ENCODE peak calls at places on chromosome 7, in seven cellular contexts. One of them, this sample, is unnamed.

GRCh38 chr7:75624134-75624832 is 114.5 kb downstream of the HIP1 start:
- DNase-seq in GM12878: no peak
- DNase-seq in SK-N-SH: no peak
- DNase-seq in K562: peak; percentile 61
- DNase-seq in HCT116: no peak
- DNase-seq in H1: no peak
- DNase-seq in HepG2: no peak
- DNase-seq in this sample: no peak

GRCh38 chr7:12094365-12094921 is 116.7 kb upstream of the TMEM106B start:
- DNase-seq in SK-N-SH: no peak
- DNase-seq in GM12878: no peak
- DNase-seq in HepG2: no peak
- DNase-seq in K562: no peak
- DNase-seq in H1: peak; percentile 62
- DNase-seq in HCT116: no peak
- DNase-seq in this sample: no peak

GRCh38 chr7:121610243-121610642 is 214.1 kb upstream of the FAM3C start:
- DNase-seq in GM12878: no peak
- DNase-seq in HCT116: no peak
- DNase-seq in HepG2: no peak
- DNase-seq in SK-N-SH: no peak
- DNase-seq in K562: no peak
- DNase-seq in H1: no peak
- DNase-seq in this sample: no peak

GRCh38 chr7:69825031-69825681 is 226.9 kb downstream of the AUTS2 start:
- DNase-seq in GM12878: no peak
- DNase-seq in HepG2: no peak
- DNase-seq in K562: no peak
- DNase-seq in SK-N-SH: peak; percentile 70
- DNase-seq in HCT116: no peak
- DNase-seq in H1: no peak
- DNase-seq in this sample: no peak

GRCh38 chr7:158646766-158647474 is 57.7 kb downstream of the NCAPG2 start:
- DNase-seq in HepG2: peak; percentile 39
- DNase-seq in GM12878: no peak
- DNase-seq in HCT116: no peak
- DNase-seq in H1: peak; percentile 77
- DNase-seq in K562: peak; percentile 44
- DNase-seq in SK-N-SH: peak; percentile 58
- DNase-seq in this sample: peak; percentile 12

GRCh38 chr7:149023662-149024061 is 4.6 kb downstream of the PDIA4 start:
- DNase-seq in HCT116: no peak
- DNase-seq in GM12878: no peak
- DNase-seq in SK-N-SH: no peak
- DNase-seq in K562: no peak
- DNase-seq in H1: no peak
- DNase-seq in HepG2: no peak
- DNase-seq in this sample: no peak

GRCh38 chr7:1369856-1370657 is 89.2 kb downstream of the MICALL2 start:
- DNase-seq in HCT116: no peak
- DNase-seq in HepG2: no peak
- DNase-seq in GM12878: no peak
- DNase-seq in K562: no peak
- DNase-seq in SK-N-SH: peak; percentile 37
- DNase-seq in H1: peak; percentile 64
- DNase-seq in this sample: no peak

GRCh38 chr7:80924090-80924489 is 5.2 kb upstream of the SEMA3C start:
- DNase-seq in HepG2: no peak
- DNase-seq in K562: no peak
- DNase-seq in HCT116: no peak
- DNase-seq in H1: no peak
- DNase-seq in GM12878: no peak
- DNase-seq in SK-N-SH: no peak
- DNase-seq in this sample: no peak

GRCh38 chr7:159030490-159031134 is 114.1 kb downstream of the VIPR2 start:
- DNase-seq in SK-N-SH: peak; percentile 97
- DNase-seq in H1: peak; percentile 87
- DNase-seq in GM12878: no peak
- DNase-seq in HepG2: peak; percentile 46
- DNase-seq in K562: peak; percentile 92
- DNase-seq in HCT116: peak; percentile 27
- DNase-seq in this sample: no peak

GRCh38 chr7:25622716-25623115 is 394.4 kb upstream of the NPVF start:
- DNase-seq in H1: no peak
- DNase-seq in K562: no peak
- DNase-seq in SK-N-SH: no peak
- DNase-seq in HepG2: no peak
- DNase-seq in HCT116: no peak
- DNase-seq in GM12878: no peak
- DNase-seq in this sample: no peak

GRCh38 chr7:83271212-83272099 is 108.8 kb upstream of the PCLO start:
- DNase-seq in HepG2: peak; percentile 1
- DNase-seq in HCT116: peak; percentile 26
- DNase-seq in GM12878: no peak
- DNase-seq in H1: no peak
- DNase-seq in K562: no peak
- DNase-seq in SK-N-SH: peak; percentile 40
- DNase-seq in this sample: peak; percentile 17

GRCh38 chr7:77409005-77409738 is 7.0 kb downstream of the GSAP start:
- DNase-seq in SK-N-SH: no peak
- DNase-seq in HepG2: peak; percentile 95
- DNase-seq in K562: no peak
- DNase-seq in HCT116: no peak
- DNase-seq in H1: no peak
- DNase-seq in GM12878: no peak
- DNase-seq in this sample: peak; percentile 48

GRCh38 chr7:85521108-85521694 is 334.3 kb upstream of the SEMA3D start:
- DNase-seq in HCT116: no peak
- DNase-seq in HepG2: no peak
- DNase-seq in GM12878: no peak
- DNase-seq in K562: no peak
- DNase-seq in H1: no peak
- DNase-seq in SK-N-SH: no peak
- DNase-seq in this sample: no peak

GRCh38 chr7:29196191-29196590 is 1.6 kb downstream of the CHN2 start:
- DNase-seq in HepG2: no peak
- DNase-seq in SK-N-SH: no peak
- DNase-seq in K562: no peak
- DNase-seq in H1: no peak
- DNase-seq in HCT116: no peak
- DNase-seq in GM12878: no peak
- DNase-seq in this sample: no peak

GRCh38 chr7:90723866-90724265 is 127.7 kb downstream of the CDK14 start:
- DNase-seq in SK-N-SH: no peak
- DNase-seq in K562: no peak
- DNase-seq in HepG2: no peak
- DNase-seq in H1: no peak
- DNase-seq in GM12878: no peak
- DNase-seq in HCT116: no peak
- DNase-seq in this sample: no peak

GRCh38 chr7:20787658-20788057 is 972 bp upstream of the SP8 start:
- DNase-seq in HepG2: no peak
- DNase-seq in H1: no peak
- DNase-seq in SK-N-SH: no peak
- DNase-seq in K562: no peak
- DNase-seq in GM12878: no peak
- DNase-seq in HCT116: no peak
- DNase-seq in this sample: no peak

GRCh38 chr7:2253525-2254244 is 11.7 kb downstream of the NUDT1 start:
- DNase-seq in HepG2: no peak
- DNase-seq in HCT116: no peak
- DNase-seq in H1: no peak
- DNase-seq in GM12878: no peak
- DNase-seq in K562: no peak
- DNase-seq in SK-N-SH: peak; percentile 41
- DNase-seq in this sample: no peak

GRCh38 chr7:156577645-156578577 is 62.7 kb upstream of the RNF32 start:
- DNase-seq in GM12878: no peak
- DNase-seq in HepG2: no peak
- DNase-seq in H1: no peak
- DNase-seq in HCT116: no peak
- DNase-seq in K562: no peak
- DNase-seq in SK-N-SH: no peak
- DNase-seq in this sample: no peak

GRCh38 chr7:117264716-117265115 is 58.1 kb downstream of the WNT2 start:
- DNase-seq in K562: no peak
- DNase-seq in SK-N-SH: no peak
- DNase-seq in GM12878: no peak
- DNase-seq in H1: no peak
- DNase-seq in HCT116: no peak
- DNase-seq in HepG2: no peak
- DNase-seq in this sample: no peak

GRCh38 chr7:34069676-34070075 is 164.3 kb downstream of the BMPER start:
- DNase-seq in K562: no peak
- DNase-seq in H1: no peak
- DNase-seq in GM12878: no peak
- DNase-seq in HepG2: peak; percentile 43
- DNase-seq in SK-N-SH: no peak
- DNase-seq in HCT116: no peak
- DNase-seq in this sample: no peak

GRCh38 chr7:112505495-112505894 is 24.7 kb downstream of the LSMEM1 start:
- DNase-seq in HepG2: peak; percentile 24
- DNase-seq in H1: no peak
- DNase-seq in HCT116: no peak
- DNase-seq in GM12878: no peak
- DNase-seq in SK-N-SH: no peak
- DNase-seq in K562: peak; percentile 57
- DNase-seq in this sample: no peak

GRCh38 chr7:30225863-30226361 is 58.5 kb upstream of the ZNRF2 start:
- DNase-seq in SK-N-SH: peak; percentile 32
- DNase-seq in H1: no peak
- DNase-seq in K562: no peak
- DNase-seq in GM12878: peak; percentile 79
- DNase-seq in HCT116: peak; percentile 31
- DNase-seq in HepG2: no peak
- DNase-seq in this sample: no peak

GRCh38 chr7:30238721-30239441 is 45.5 kb upstream of the ZNRF2 start:
- DNase-seq in HCT116: no peak
- DNase-seq in SK-N-SH: no peak
- DNase-seq in K562: no peak
- DNase-seq in HepG2: peak; percentile 91
- DNase-seq in H1: no peak
- DNase-seq in GM12878: peak; percentile 75
- DNase-seq in this sample: no peak

GRCh38 chr7:20304366-20304765 is 26.3 kb upstream of the ITGB8 start:
- DNase-seq in SK-N-SH: no peak
- DNase-seq in K562: no peak
- DNase-seq in HCT116: no peak
- DNase-seq in HepG2: peak; percentile 68
- DNase-seq in GM12878: no peak
- DNase-seq in H1: no peak
- DNase-seq in this sample: no peak

GRCh38 chr7:27117687-27118491 is 12.7 kb downstream of the HOXA4 start:
- DNase-seq in SK-N-SH: no peak
- DNase-seq in K562: no peak
- DNase-seq in H1: peak; percentile 50
- DNase-seq in HepG2: no peak
- DNase-seq in HCT116: no peak
- DNase-seq in GM12878: no peak
- DNase-seq in this sample: no peak

GRCh38 chr7:106867641-106868351 is 2.7 kb downstream of the PIK3CG start:
- DNase-seq in HepG2: no peak
- DNase-seq in GM12878: no peak
- DNase-seq in H1: no peak
- DNase-seq in HCT116: no peak
- DNase-seq in K562: no peak
- DNase-seq in SK-N-SH: no peak
- DNase-seq in this sample: no peak

GRCh38 chr7:106863216-106863997 is 1.7 kb upstream of the PIK3CG start:
- DNase-seq in HCT116: no peak
- DNase-seq in K562: peak; percentile 83
- DNase-seq in HepG2: no peak
- DNase-seq in GM12878: no peak
- DNase-seq in SK-N-SH: no peak
- DNase-seq in H1: no peak
- DNase-seq in this sample: no peak

GRCh38 chr7:106864298-106865081 is 592 bp upstream of the PIK3CG start:
- DNase-seq in SK-N-SH: no peak
- DNase-seq in HepG2: no peak
- DNase-seq in GM12878: peak; percentile 47
- DNase-seq in H1: no peak
- DNase-seq in K562: peak; percentile 53
- DNase-seq in HCT116: no peak
- DNase-seq in this sample: no peak

GRCh38 chr7:106866298-106867281 is 1.5 kb downstream of the PIK3CG start:
- DNase-seq in K562: peak; percentile 54
- DNase-seq in HCT116: no peak
- DNase-seq in SK-N-SH: no peak
- DNase-seq in HepG2: no peak
- DNase-seq in H1: no peak
- DNase-seq in GM12878: peak; percentile 44
- DNase-seq in this sample: no peak

GRCh38 chr7:106865130-106866115 is at the start of gene PIK3CG:
- DNase-seq in HCT116: no peak
- DNase-seq in GM12878: peak; percentile 41
- DNase-seq in HepG2: no peak
- DNase-seq in K562: peak; percentile 67
- DNase-seq in SK-N-SH: no peak
- DNase-seq in H1: no peak
- DNase-seq in this sample: no peak
- TF ChIP-seq SIN3A in HCT116: no peak
- TF ChIP-seq SIN3A in GM12878: no peak
- TF ChIP-seq SIN3A in HepG2: no peak
- TF ChIP-seq SIN3A in K562: no peak
- TF ChIP-seq SIN3A in SK-N-SH: no peak
- TF ChIP-seq SIN3A in H1: no peak
- TF ChIP-seq SIN3A in this sample: no peak

GRCh38 chr7:52831321-52831720 is 204.1 kb upstream of the POM121L12 start:
- DNase-seq in HCT116: no peak
- DNase-seq in HepG2: no peak
- DNase-seq in SK-N-SH: no peak
- DNase-seq in GM12878: no peak
- DNase-seq in K562: no peak
- DNase-seq in H1: no peak
- DNase-seq in this sample: no peak
- TF ChIP-seq SIN3A in HCT116: no peak
- TF ChIP-seq SIN3A in HepG2: no peak
- TF ChIP-seq SIN3A in SK-N-SH: no peak
- TF ChIP-seq SIN3A in GM12878: no peak
- TF ChIP-seq SIN3A in K562: no peak
- TF ChIP-seq SIN3A in H1: no peak
- TF ChIP-seq SIN3A in this sample: no peak

GRCh38 chr7:47128719-47129118 is 453.2 kb downstream of the TNS3 start:
- DNase-seq in GM12878: no peak
- DNase-seq in H1: no peak
- DNase-seq in SK-N-SH: no peak
- DNase-seq in K562: no peak
- DNase-seq in HepG2: no peak
- DNase-seq in HCT116: no peak
- DNase-seq in this sample: no peak
- TF ChIP-seq SIN3A in GM12878: no peak
- TF ChIP-seq SIN3A in H1: no peak
- TF ChIP-seq SIN3A in SK-N-SH: no peak
- TF ChIP-seq SIN3A in K562: no peak
- TF ChIP-seq SIN3A in HepG2: no peak
- TF ChIP-seq SIN3A in HCT116: no peak
- TF ChIP-seq SIN3A in this sample: no peak

DNA sequence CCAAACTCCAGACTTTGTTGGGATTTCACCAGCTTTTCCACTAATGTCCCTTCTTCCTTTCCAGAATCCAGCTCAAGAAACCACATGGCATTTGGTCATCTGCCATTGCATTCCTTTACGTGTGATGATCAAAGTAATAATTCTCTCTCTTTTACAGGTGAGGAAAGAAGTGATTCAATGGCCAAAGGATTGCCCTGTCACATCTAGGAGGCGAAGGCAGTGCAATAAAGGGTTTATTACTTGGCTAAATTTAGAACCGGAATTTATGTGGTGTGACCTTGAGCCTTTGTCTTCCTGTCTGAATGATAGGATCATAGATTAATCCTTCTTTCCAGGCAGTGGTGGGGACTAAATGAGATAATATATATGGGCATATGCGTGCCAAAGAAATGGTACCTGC is 58.3 kb upstream of the COBL start:
- DNase-seq in HepG2: no peak
- DNase-seq in H1: no peak
- DNase-seq in GM12878: no peak
- DNase-seq in SK-N-SH: no peak
- DNase-seq in HCT116: peak; percentile 65
- DNase-seq in K562: no peak
- DNase-seq in this sample: no peak
- TF ChIP-seq SIN3A in HepG2: no peak
- TF ChIP-seq SIN3A in H1: no peak
- TF ChIP-seq SIN3A in GM12878: no peak
- TF ChIP-seq SIN3A in SK-N-SH: no peak
- TF ChIP-seq SIN3A in HCT116: no peak
- TF ChIP-seq SIN3A in K562: no peak
- TF ChIP-seq SIN3A in this sample: no peak